ENCODE peak calls at places on chromosome 20, in eight cellular contexts. V is lung microvascular endothelial cell, I is HepG2, G is fibroblast of the aortic adventitia, D is GM03348, U is BE2C, S is posterior cingulate gyrus, X is GM04503. H is an unnamed sample.

GRCh38 chr20:41003143-41003932 is 25.3 kb upstream of the TOP1 start:
- DNase-seq in V (peak; percentile 97), I (peak; percentile 99), G (peak; percentile 92), D (peak; percentile 84), U (no peak), S (no peak), X (peak; percentile 94), H (peak; percentile 100)

GRCh38 chr20:59652381-59652780 is 48.0 kb downstream of the PHACTR3 start:
- DNase-seq in V (no peak), I (no peak), G (no peak), D (no peak), U (no peak), S (no peak), X (no peak), H (no peak)

GRCh38 chr20:37389844-37390275 is 43.9 kb downstream of the SRC start:
- DNase-seq in V (no peak), I (no peak), G (no peak), D (no peak), U (no peak), S (no peak), X (no peak), H (no peak)

GRCh38 chr20:49595811-49596545 is 28.0 kb upstream of the PTGIS start:
- DNase-seq in V (peak; percentile 69), I (no peak), G (peak; percentile 74), D (peak; percentile 57), U (no peak), S (no peak), X (no peak), H (peak; percentile 83)

GRCh38 chr20:49601153-49601924 is 33.4 kb upstream of the PTGIS start:
- DNase-seq in V (no peak), I (no peak), G (no peak), D (no peak), U (no peak), S (no peak), X (no peak), H (no peak)

GRCh38 chr20:10063482-10063881 is 28.7 kb downstream of the ANKEF1 start:
- DNase-seq in V (no peak), I (no peak), G (no peak), D (no peak), U (no peak), S (no peak), X (no peak), H (no peak)

GRCh38 chr20:44483112-44483511 is 7.4 kb downstream of the TTPAL start:
- DNase-seq in V (no peak), I (no peak), G (no peak), D (no peak), U (no peak), S (no peak), X (no peak), H (no peak)

GRCh38 chr20:16518068-16518783 is 55.0 kb downstream of the KIF16B start:
- DNase-seq in V (peak; percentile 49), I (peak; percentile 60), G (peak; percentile 58), D (peak; percentile 76), U (peak; percentile 42), S (peak; percentile 31), X (no peak), H (peak; percentile 46)